ENCODE peak calls at places on chromosomes 7 and 10, in seven cellular contexts. Z is PC-3, Q is hepatocyte, J is fibroblast of lung, B is Karpas-422, G is endothelial cell of umbilical vein, E is MM.1S. X is an unnamed sample.

GRCh38 chr10:75400769-75401568 is 595 bp downstream of the ZNF503 start:
- DNase-seq in Z (peak), Q (peak), J (peak), B (no peak), G (peak), E (peak), X (peak)

GRCh38 chr7:41319601-41320000 is 383.3 kb downstream of the INHBA start:
- DNase-seq in Z (no peak), Q (no peak), J (no peak), B (no peak), G (no peak), E (no peak), X (peak)

GRCh38 chr7:26515462-26515861 is 223.8 kb downstream of the SNX10 start:
- DNase-seq in Z (peak), Q (no peak), J (no peak), B (no peak), G (no peak), E (peak), X (no peak)

GRCh38 chr7:96910484-96910883 is 94.9 kb upstream of the DLX6 start:
- DNase-seq in Z (peak), Q (peak), J (no peak), B (no peak), G (no peak), E (no peak), X (peak)

GRCh38 chr7:155190608-155191536 is 106.8 kb upstream of the INSIG1 start:
- DNase-seq in Z (peak), Q (peak), J (peak), B (peak), G (peak), E (peak), X (peak)

GRCh38 chr7:92880212-92881090 is 44.1 kb upstream of the CDK6 start:
- DNase-seq in Z (peak), Q (peak), J (peak), B (peak), G (peak), E (peak), X (peak)

GRCh38 chr7:149686001-149686400 is 87.4 kb downstream of the ZNF467 start:
- DNase-seq in Z (no peak), Q (no peak), J (peak), B (no peak), G (no peak), E (no peak), X (peak)

GRCh38 chr7:148385009-148385682 is 205.4 kb upstream of the C7orf33 start:
- DNase-seq in Z (no peak), Q (no peak), J (no peak), B (no peak), G (no peak), E (no peak), X (no peak)

GRCh38 chr7:17580141-17580540 is 281.7 kb downstream of the AHR start:
- DNase-seq in Z (peak), Q (no peak), J (peak), B (no peak), G (no peak), E (no peak), X (peak)

GRCh38 chr7:149125864-149126661 is at the start of gene ZNF425:
- DNase-seq in Z (peak), Q (peak), J (peak), B (peak), G (peak), E (peak), X (peak)

GRCh38 chr10:132054564-132054963 is 11.2 kb upstream of the JAKMIP3 start:
- DNase-seq in Z (peak), Q (peak), J (no peak), B (no peak), G (no peak), E (no peak), X (no peak)

GRCh38 chr7:142807855-142808460 is 37.2 kb downstream of the PRSS2 start:
- DNase-seq in Z (peak), Q (no peak), J (no peak), B (no peak), G (peak), E (peak), X (no peak)

GRCh38 chr7:909358-910329 is 33.3 kb downstream of the GET4 start:
- DNase-seq in Z (peak), Q (peak), J (peak), B (peak), G (no peak), E (no peak), X (peak)

GRCh38 chr7:105769951-105770628 is 106.3 kb downstream of the ATXN7L1 start:
- DNase-seq in Z (peak), Q (no peak), J (peak), B (no peak), G (peak), E (no peak), X (no peak)

DNA sequence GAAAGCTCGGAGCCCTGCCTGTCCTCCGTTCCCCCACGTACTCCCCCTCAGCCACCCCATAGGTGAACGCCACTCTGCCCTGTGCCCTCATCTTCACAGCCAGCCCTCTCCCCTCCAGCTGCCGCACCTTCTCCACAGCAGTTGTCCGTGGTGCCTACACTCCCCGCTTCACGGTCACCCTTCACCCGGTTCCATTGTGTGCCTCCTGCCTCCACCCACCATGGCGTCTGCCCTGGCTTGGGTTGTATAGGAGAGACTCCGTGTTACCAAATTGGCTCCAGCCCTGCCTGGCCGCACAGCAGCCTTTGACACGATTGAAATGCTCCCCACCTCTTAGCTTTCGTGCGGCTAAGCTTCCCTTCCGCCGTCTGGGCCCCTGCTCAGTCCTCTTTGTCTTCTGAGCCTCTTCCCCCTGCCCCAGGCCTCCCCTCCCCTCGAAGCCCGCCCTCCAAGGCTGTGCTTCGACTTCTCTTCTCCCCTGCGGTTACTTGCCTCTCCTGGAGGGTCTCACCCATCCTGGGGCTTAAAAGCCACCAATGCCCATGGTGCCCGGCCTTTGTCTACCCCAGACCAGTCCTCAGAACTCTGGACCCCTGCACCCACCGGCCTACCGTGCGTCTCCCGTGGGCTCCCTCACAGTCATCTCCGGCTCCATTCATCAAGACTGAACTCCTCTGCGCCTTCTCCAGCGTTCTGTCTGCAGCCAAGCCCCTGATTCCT is 18.4 kb upstream of the NODAL start:
- DNase-seq in Z (no peak), Q (no peak), J (no peak), B (no peak), G (no peak), E (no peak), X (no peak)
- H3K4me3 ChIP-seq in Z (no peak), Q (no peak), J (no peak), B (no peak), G (no peak), E (no peak), X (no peak)

GRCh38 chr10:124072541-124072940 is 20.9 kb downstream of the CHST15 start:
- DNase-seq in Z (no peak), Q (no peak), J (no peak), B (no peak), G (no peak), E (peak), X (no peak)
- H3K4me2 ChIP-seq in Z (no peak), Q (no peak), J (no peak), B (no peak), G (no peak), E (peak), X (no peak)

DNA sequence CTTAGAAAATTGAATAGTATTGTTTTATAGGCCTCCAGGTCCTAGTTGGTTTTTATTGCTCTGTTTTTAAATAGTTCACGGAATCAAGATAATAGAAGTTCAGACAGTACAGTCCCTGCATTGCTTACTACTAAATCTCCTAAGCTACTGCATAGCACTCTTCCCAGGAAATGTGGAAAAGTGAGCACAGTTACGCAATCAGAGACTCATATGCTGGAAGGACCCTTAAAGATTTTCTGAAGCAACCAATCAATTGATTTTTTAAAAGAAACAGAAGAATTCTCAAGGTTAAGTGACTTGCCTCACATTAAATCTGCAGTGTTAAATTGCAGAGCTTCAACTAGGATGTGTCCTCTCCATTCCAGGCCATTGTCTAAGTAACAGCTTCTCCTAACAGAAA is 23.1 kb upstream of the DIP2C start:
- DNase-seq in Z (no peak), Q (no peak), J (peak), B (no peak), G (no peak), E (no peak), X (no peak)
- H3K4me3 ChIP-seq in Z (no peak), Q (no peak), J (no peak), B (no peak), G (no peak), E (no peak), X (no peak)

GRCh38 chr10:48701139-48701901 is 16.6 kb downstream of the WDFY4 start:
- DNase-seq in Z (no peak), Q (no peak), J (no peak), B (peak), G (no peak), E (no peak), X (no peak)

GRCh38 chr10:48701941-48702340 is 17.3 kb downstream of the WDFY4 start:
- DNase-seq in Z (no peak), Q (no peak), J (no peak), B (no peak), G (no peak), E (no peak), X (no peak)

GRCh38 chr10:48700493-48700892 is 15.8 kb downstream of the WDFY4 start:
- DNase-seq in Z (no peak), Q (no peak), J (no peak), B (no peak), G (no peak), E (no peak), X (no peak)

GRCh38 chr10:48705407-48705938 is 20.8 kb downstream of the WDFY4 start:
- DNase-seq in Z (no peak), Q (no peak), J (no peak), B (no peak), G (no peak), E (no peak), X (no peak)

GRCh38 chr10:48703776-48704555 is 19.3 kb downstream of the WDFY4 start:
- DNase-seq in Z (no peak), Q (no peak), J (no peak), B (no peak), G (no peak), E (no peak), X (no peak)
- H3K4me2 ChIP-seq in Z (no peak), Q (no peak), J (no peak), B (no peak), G (no peak), E (no peak), X (no peak)

X was measured in osteoblast.